ENCODE peak calls at places on chromosomes 11 and 22, in ten cellular contexts. Z is fibroblast of mammary gland; G is body of pancreas; H is GM23338; B is A549; D is fibroblast of villous mesenchyme; L is right cardiac atrium; J is brain microvascular endothelial cell; E is HFF-Myc; Q is CD4-positive, alpha-beta memory T cell. U is an unnamed sample.

GRCh38 chr11:57071829-57072228 is 83.1 kb downstream of the OR5AK2 start:
- DNase-seq in G (no peak), H (no peak), L (no peak), J (no peak), Z (peak; percentile 83), Q (no peak), B (no peak), D (peak; percentile 46), E (no peak), U (peak; percentile 72)

GRCh38 chr11:130413383-130414106 is 14.9 kb downstream of the ADAMTS8 start:
- DNase-seq in H (no peak), Z (peak; percentile 94), G (no peak), J (peak; percentile 83), Q (no peak), E (no peak), L (no peak), B (peak; percentile 50), D (no peak), U (peak; percentile 97)

GRCh38 chr11:117313103-117313502 is 3.0 kb downstream of the BACE1 start:
- DNase-seq in D (no peak), E (no peak), L (no peak), B (no peak), Z (no peak), H (no peak), J (no peak), Q (no peak), G (no peak), U (no peak)

GRCh38 chr22:24420072-24420976 is 7.1 kb upstream of the ADORA2A start:
- DNase-seq in J (no peak), Z (no peak), G (no peak), Q (no peak), H (peak; percentile 50), L (peak; percentile 68), B (no peak), D (no peak), E (no peak), U (no peak)

GRCh38 chr22:45273452-45274075 is 11.2 kb upstream of the UPK3A start:
- DNase-seq in E (no peak), B (no peak), Q (no peak), G (no peak), D (no peak), J (no peak), Z (no peak), L (no peak), H (no peak), U (no peak)

GRCh38 chr11:63918576-63919171 is 1.7 kb upstream of the RCOR2 start:
- DNase-seq in J (no peak), G (no peak), L (no peak), D (peak; percentile 34), H (peak; percentile 82), Q (no peak), B (no peak), E (no peak), Z (no peak), U (no peak)

GRCh38 chr11:126480015-126480409 is 124.5 kb downstream of the ST3GAL4 start:
- DNase-seq in E (no peak), G (no peak), Q (no peak), J (no peak), B (no peak), L (no peak), H (no peak), Z (no peak), D (no peak), U (no peak)

GRCh38 chr11:93846411-93846810 is 4.0 kb downstream of the VSTM5 start:
- DNase-seq in H (no peak), Q (no peak), G (no peak), J (no peak), L (no peak), Z (no peak), D (no peak), E (no peak), B (no peak), U (peak; percentile 35)

DNA sequence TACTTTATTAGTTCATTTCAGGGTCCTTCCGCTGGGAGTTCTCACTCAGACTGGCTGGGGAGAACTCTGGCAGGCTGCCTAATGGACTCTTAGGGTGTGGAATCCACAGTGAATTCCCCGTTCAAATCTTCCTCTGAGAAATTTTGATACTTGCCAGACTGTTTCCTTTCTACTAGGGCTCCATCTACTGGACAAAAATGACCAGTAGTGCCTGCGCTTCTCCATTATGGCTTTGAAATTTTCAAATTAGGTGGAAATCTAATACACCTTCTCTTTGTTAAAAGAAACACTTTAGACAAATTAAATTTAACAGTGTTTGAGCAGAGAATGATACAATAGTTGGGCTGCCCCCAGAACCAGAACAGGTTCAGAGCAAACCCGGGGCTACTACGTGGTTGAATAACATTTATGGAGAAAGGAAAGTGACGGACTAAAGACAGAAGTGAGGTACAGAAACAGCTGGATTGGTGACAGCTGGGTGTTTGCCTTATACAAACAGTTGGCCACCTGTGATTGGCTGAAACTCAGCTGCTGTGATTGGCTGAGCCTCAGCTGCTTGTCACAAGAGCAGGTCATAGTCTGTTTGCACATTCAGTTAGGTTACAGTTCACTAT is 52.9 kb upstream of the FDX1 start:
- DNase-seq in L (peak; percentile 87), D (peak; percentile 82), Q (peak; percentile 40), B (peak; percentile 65), J (peak; percentile 85), E (peak; percentile 58), G (peak; percentile 92), H (peak; percentile 84), Z (peak; percentile 85), U (peak; percentile 91)
- H3K4me3 ChIP-seq in L (no peak overlapping the region), D (no peak overlapping the region), Q (no peak overlapping the region), B (no peak overlapping the region), J (no peak overlapping the region), E (no peak overlapping the region), G (no peak overlapping the region), H (no peak overlapping the region), Z (no peak overlapping the region), U (peak overlapping the region; percentile 65)

DNA sequence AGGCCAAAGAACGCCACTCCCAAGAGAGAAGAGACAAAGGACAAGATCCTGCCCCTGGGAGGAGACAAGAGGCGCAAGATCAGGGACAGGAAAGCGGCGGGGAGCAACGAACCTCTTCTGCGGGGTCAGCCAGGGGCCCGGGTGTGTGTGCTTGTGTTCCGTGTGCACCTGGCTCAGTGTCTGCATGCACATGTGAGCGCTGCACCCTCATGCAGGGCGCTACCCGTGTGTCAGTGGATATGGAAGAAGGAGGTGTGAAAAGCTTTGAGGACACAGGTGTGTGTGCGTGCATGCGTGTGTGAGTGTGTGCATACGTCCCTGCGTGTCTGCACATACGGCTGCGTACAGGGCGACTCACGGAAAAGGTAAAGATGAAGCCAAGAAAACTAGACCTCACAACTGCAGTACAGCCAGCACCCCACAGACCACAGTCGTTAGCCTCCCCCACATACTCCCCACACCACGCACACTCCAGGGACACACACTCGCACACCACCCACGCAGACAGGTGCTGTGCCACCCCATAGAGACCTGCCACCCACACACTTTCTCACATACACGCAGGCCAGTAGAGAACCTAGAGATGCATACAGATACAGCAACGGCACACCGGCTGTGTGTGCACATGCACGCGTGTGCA is 11.0 kb upstream of the IGSF9B start:
- DNase-seq in H (no peak), J (no peak), B (no peak), E (no peak), Z (no peak), Q (no peak), G (no peak), D (no peak), L (no peak), U (no peak)
- H3K4me3 ChIP-seq in H (peak overlapping the region; percentile 15), J (no peak overlapping the region), B (no peak overlapping the region), E (no peak overlapping the region), Z (no peak overlapping the region), Q (peak overlapping the region; percentile 52), G (no peak overlapping the region), D (no peak overlapping the region), L (no peak overlapping the region), U (no peak overlapping the region)

GRCh38 chr11:92329644-92330043 is 105.0 kb downstream of the FAT3 start:
- DNase-seq in L (no peak), E (no peak), B (no peak), G (no peak), H (no peak), Q (no peak), Z (peak; percentile 34), D (peak; percentile 81), J (peak; percentile 20), U (peak; percentile 59)

GRCh38 chr11:92332986-92333385 is 108.4 kb downstream of the FAT3 start:
- DNase-seq in Z (peak; percentile 41), B (no peak), H (no peak), J (peak; percentile 33), G (no peak), E (no peak), Q (no peak), L (no peak), D (peak; percentile 85), U (no peak)

GRCh38 chr11:92329137-92329536 is 104.5 kb downstream of the FAT3 start:
- DNase-seq in E (no peak), L (no peak), Z (no peak), G (no peak), H (peak; percentile 59), D (no peak), J (no peak), B (no peak), Q (no peak), U (no peak)

GRCh38 chr11:92325416-92325815 is 100.8 kb downstream of the FAT3 start:
- DNase-seq in H (no peak), Q (no peak), E (no peak), B (no peak), Z (no peak), D (no peak), L (no peak), J (no peak), G (no peak), U (no peak)

DNA sequence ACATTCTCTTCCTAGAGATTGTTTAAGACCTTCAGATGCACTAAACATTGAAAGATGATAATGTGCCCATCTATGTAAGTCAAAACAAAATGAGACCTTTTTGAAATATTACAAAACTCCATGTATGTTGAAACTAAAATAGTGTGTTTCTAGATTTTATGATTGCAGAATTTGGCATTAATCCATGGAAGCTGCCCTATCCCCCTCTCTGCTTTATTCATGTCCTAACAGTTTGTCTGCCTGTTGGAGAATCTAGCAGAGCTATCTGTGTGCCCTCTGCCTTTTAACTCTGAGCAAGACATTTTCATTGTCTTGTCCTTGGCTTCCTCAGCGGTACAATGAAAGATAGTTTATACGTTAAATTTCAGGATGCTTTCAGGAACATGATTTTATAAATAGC is 105.5 kb downstream of the FAT3 start:
- DNase-seq in B (no peak), L (no peak), E (no peak), H (no peak), D (no peak), G (no peak), Q (no peak), J (no peak), Z (no peak), U (no peak)
- H3K4me3 ChIP-seq in B (no peak overlapping the region), L (no peak overlapping the region), E (no peak overlapping the region), H (no peak overlapping the region), D (no peak overlapping the region), G (no peak overlapping the region), Q (no peak overlapping the region), J (no peak overlapping the region), Z (no peak overlapping the region), U (no peak overlapping the region)

DNA sequence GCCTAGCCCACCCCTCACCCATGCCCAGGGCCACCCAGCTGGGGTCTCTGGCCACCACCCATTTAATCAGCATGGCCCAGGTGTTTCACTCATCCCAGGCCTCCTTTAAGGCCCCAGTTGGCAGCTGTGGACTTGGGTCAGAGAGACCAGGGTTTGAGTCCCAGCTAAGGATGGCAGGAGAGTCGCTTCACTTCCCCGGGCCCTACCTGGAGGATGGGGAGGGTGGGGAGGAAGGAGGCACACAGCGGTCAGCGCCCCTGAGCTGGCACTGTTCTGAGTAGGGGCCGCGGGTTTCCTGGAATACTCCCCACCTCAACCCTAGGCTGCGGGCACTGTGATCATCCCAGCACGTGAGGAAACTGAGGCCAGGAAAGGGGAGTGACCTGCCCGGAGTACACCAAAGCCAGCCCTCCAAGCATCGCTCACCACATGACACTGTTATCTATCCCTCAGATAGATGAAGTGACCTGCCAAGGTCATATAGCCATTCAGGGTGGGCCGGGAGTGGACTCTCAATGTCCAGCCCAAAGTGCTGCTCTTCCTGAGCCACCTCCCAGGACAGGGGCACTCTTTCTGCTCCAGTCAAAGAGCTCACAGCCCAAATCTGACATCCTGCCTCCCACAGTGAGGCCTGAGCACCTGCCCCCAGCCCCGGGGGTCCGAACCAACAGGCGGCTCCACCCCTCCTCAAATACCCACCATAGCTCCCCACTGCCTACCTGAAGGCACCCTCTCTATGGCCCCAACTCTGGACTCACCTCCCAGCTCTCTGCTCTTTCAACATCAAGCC is 3.4 kb upstream of the ATP5MGL start:
- DNase-seq in D (no peak), B (no peak), H (no peak), Z (no peak), L (peak; percentile 37), G (no peak), Q (no peak), E (no peak), J (no peak), U (no peak)
- H3K4me3 ChIP-seq in D (no peak overlapping the region), B (no peak overlapping the region), H (no peak overlapping the region), Z (no peak overlapping the region), L (no peak overlapping the region), G (no peak overlapping the region), Q (no peak overlapping the region), E (no peak overlapping the region), J (no peak overlapping the region), U (no peak overlapping the region)

U was measured in PC-3.